ENCODE peak calls at places on chromosomes 4 and X, in seven cellular contexts. G is HepG2, R is HCT116, K is psoas muscle, E is mesenchymal stem cell, A is heart right ventricle, Y is right lobe of liver. O is an unnamed sample. For H3K4me1, the result is how much of the 10 kb centered on the place peaks cover.

GRCh38 chr4:137531951-137532868 is at the start of gene PCDH18:
- DNase-seq in G (no peak), R (no peak), K (peak), E (peak), A (peak), Y (peak), O (peak)

GRCh38 chr4:93409035-93409434 is 419.5 kb upstream of the ATOH1 start:
- DNase-seq in G (no peak), R (no peak), K (no peak), E (no peak), A (no peak), Y (no peak), O (no peak)

GRCh38 chrX:64642482-64642881 is 247.2 kb upstream of the MTMR8 start:
- DNase-seq in G (no peak), R (no peak), K (no peak), E (no peak), A (no peak), Y (no peak), O (no peak)

GRCh38 chr4:57943672-57944071 is 833.5 kb upstream of the IGFBP7 start:
- DNase-seq in G (no peak), R (no peak), K (no peak), E (no peak), A (no peak), Y (no peak), O (no peak)

GRCh38 chr4:155738548-155738947 is 20.3 kb upstream of the GUCY1B1 start:
- DNase-seq in G (no peak), R (no peak), K (no peak), E (peak), A (no peak), Y (no peak), O (no peak)

GRCh38 chr4:108650212-108651067 is at the start of gene OSTC:
- DNase-seq in G (peak), R (peak), K (peak), E (peak), A (peak), Y (peak), O (peak)

GRCh38 chr4:158356331-158356730 is 146.0 kb downstream of the TMEM144 start:
- DNase-seq in G (no peak), R (no peak), K (no peak), E (no peak), A (no peak), Y (no peak), O (no peak)

GRCh38 chr4:73172166-73172565 is 86.4 kb downstream of the ANKRD17 start:
- DNase-seq in G (no peak), R (no peak), K (no peak), E (peak), A (no peak), Y (no peak), O (no peak)

GRCh38 chrX:112147206-112147605 is 64.6 kb upstream of the TRPC5 start:
- DNase-seq in G (no peak), R (no peak), K (no peak), E (peak), A (no peak), Y (no peak), O (no peak)

GRCh38 chrX:31302573-31303075 is 230.8 kb upstream of the FTHL17 start:
- DNase-seq in G (no peak), R (no peak), K (no peak), E (no peak), A (no peak), Y (no peak), O (no peak)

GRCh38 chrX:38558681-38559080 is 2.7 kb upstream of the TSPAN7 start:
- DNase-seq in G (no peak), R (no peak), K (no peak), E (peak), A (no peak), Y (no peak), O (no peak)

GRCh38 chrX:148609766-148610698 is 109.6 kb downstream of the AFF2 start:
- DNase-seq in G (no peak), R (no peak), K (no peak), E (no peak), A (no peak), Y (no peak), O (no peak)

GRCh38 chrX:130120746-130121504 is 10.6 kb upstream of the ELF4 start:
- DNase-seq in G (peak), R (no peak), K (peak), E (peak), A (peak), Y (peak), O (peak)

GRCh38 chrX:149280011-149280410 is 225.1 kb downstream of the IDS start:
- DNase-seq in G (no peak), R (no peak), K (no peak), E (no peak), A (no peak), Y (no peak), O (no peak)

DNA sequence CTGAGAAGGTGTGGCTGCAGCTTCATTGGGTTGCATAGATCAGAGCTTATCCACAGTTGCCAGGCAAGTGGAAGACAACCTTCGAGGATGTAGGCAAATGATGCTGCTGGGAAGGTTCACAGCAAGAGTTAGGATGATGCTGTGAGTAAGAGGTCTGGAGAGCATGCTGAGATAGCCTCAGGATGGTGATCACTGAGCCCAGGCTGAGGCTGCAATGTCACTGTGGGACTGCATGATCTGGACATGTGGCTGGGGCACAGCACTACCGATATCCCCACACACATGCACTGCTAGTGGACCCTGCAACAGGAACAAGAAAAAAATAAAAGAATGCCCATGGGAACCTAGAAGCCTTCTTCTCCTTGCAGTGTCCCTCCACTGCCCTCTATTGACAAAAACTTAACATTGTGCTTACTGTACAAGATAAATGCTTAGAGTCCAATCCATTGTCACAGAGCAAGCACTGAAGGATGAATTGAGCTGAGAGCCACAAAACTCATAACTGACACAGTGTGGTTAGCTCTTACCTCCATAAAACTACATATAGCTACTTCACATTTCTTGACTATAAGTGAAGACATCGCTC is 105.6 kb downstream of the CNKSR2 start:
- DNase-seq in G (peak), R (no peak), K (no peak), E (peak), A (peak), Y (no peak), O (no peak)
- H3K4me1 ChIP-seq in G (under half), R (under half), K (under half), E (under half), A (under half), Y (under half), O (under half)

GRCh38 chr4:140108713-140109230 is 45.2 kb downstream of the MAML3 start:
- DNase-seq in G (no peak), R (no peak), K (no peak), E (no peak), A (no peak), Y (no peak), O (no peak)
- H3K4me1 ChIP-seq in G (under half), R (under half), K (under half), E (under half), A (under half), Y (under half), O (under half)

DNA sequence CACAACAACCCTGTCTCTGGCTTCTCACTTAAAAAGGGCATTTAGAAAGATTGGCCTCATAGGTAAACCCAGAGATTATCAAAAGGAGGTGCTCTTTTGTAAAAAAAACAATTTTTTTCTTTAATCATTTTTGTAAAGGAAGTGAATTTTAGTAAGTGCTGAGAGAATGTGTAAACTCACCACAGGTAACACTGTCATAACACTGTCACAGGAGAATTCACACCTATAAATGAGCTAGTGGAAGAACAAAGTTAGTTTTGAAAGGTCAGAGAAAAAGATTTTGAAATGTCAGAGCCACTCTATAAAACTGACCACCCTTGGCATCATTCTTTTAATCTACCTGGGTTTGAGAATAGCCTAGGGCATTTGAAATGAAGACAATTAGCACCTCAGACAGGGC is 3.3 kb upstream of the SH2D1A start:
- DNase-seq in G (no peak), R (no peak), K (no peak), E (no peak), A (no peak), Y (no peak), O (no peak)
- H3K4me1 ChIP-seq in G (under half), R (under half), K (under half), E (under half), A (under half), Y (under half), O (under half)

GRCh38 chrX:66008403-66008970 is 31.4 kb downstream of the VSIG4 start:
- DNase-seq in G (no peak), R (no peak), K (no peak), E (no peak), A (no peak), Y (no peak), O (no peak)
- H3K4me1 ChIP-seq in G (under half), R (under half), K (under half), E (under half), A (under half), Y (under half), O (under half)

GRCh38 chrX:9770319-9770718 is 4.7 kb upstream of the GPR143 start:
- DNase-seq in G (no peak), R (no peak), K (no peak), E (peak), A (no peak), Y (no peak), O (no peak)

GRCh38 chrX:9765072-9765736 is 443 bp downstream of the GPR143 start:
- DNase-seq in G (no peak), R (no peak), K (no peak), E (no peak), A (no peak), Y (no peak), O (no peak)

GRCh38 chrX:9765737-9766098 is at the start of gene GPR143:
- DNase-seq in G (no peak), R (no peak), K (no peak), E (no peak), A (no peak), Y (no peak), O (no peak)

GRCh38 chrX:9767375-9767774 is 1.7 kb upstream of the GPR143 start:
- DNase-seq in G (peak), R (no peak), K (no peak), E (no peak), A (no peak), Y (no peak), O (no peak)
- H3K4me1 ChIP-seq in G (under half), R (under half), K (under half), E (under half), A (under half), Y (under half), O (under half)

DNA sequence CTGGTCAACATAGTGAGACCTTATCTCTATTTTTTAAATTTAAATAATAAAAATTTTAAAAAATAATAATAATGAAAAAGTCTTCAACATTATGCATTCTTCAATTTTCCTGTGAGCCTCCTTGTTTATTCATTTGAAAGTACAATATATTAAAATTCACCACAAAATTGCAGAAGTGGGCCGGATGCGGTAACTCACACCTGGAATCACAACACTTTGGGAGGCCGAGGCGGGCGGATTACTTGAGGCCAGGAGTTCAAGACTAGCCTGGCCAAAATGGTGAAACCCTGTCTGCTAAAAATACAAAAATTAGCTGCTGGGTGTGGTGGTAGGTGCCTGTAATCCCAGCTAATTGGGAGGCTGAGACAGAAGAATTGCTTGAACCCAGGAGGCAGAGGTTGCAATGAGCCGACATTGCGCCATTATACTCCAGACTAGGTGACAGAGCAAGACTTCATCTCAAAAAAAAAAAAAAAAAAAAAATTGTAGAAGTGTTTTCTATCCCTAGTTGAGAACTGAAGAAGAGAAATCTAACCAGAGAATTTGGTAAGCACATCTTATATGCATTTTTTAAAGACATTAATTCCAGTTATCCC is 56.9 kb downstream of the RBM47 start:
- DNase-seq in G (no peak), R (no peak), K (no peak), E (no peak), A (no peak), Y (no peak), O (peak)
- H3K4me1 ChIP-seq in G (under half), R (under half), K (under half), E (under half), A (under half), Y (under half), O (under half)

DNA sequence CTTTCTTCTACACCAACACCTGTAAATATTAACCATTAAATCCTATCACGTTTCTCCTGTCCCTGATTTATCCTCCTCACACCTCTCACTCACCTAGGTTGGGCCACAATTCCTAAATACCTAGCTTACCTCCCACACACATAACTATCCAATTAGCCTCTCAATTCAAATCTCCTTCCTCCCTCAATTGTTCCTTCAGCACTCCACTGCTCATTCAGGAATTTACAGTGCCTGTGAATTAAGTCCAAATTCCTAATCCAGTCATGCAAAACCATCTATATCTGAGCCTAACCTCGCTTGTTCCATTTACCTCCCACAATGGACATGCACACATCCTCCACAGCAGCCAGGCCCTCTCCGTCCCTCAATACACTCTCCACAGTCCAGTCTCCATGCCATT is 17.5 kb downstream of the ANXA5 start:
- DNase-seq in G (no peak), R (no peak), K (no peak), E (no peak), A (no peak), Y (no peak), O (no peak)
- H3K4me1 ChIP-seq in G (under half), R (under half), K (under half), E (under half), A (under half), Y (under half), O (under half)

DNA sequence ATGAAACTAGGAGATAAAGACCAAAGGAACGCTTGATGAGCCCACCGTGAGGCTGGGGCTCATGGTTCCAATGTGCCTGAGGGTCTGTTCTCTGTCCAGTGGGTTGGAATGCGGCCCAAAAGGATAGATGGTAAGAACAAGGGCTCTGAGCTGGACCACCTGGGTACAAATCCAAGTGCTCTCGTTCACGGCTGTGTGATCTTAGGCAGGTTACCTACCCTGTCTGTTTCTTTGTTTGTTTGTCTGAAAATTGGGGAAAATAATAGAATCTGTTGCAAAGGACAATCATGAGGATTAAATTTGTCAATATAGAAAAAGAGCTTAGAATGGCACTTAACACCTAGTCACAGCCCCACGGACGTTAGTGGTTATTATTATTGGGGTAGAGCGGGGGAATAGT is 36.0 kb downstream of the SMIM20 start:
- DNase-seq in G (no peak), R (no peak), K (no peak), E (no peak), A (no peak), Y (no peak), O (no peak)
- H3K4me1 ChIP-seq in G (half or more), R (under half), K (under half), E (under half), A (under half), Y (under half), O (under half)